ENCODE peak calls at places on chromosomes 11 and 22, in five cellular contexts. One of them, this sample, is unnamed.

GRCh38 chr11:44625759-44626523 is 60.5 kb downstream of the CD82 start:
- DNase-seq in stomach: peak
- DNase-seq in transverse colon: peak
- DNase-seq in SK-N-MC: no peak
- DNase-seq in HL-60: peak
- DNase-seq in this sample: no peak

GRCh38 chr22:46914916-46915894 is 152.8 kb downstream of the TBC1D22A start:
- DNase-seq in stomach: no peak
- DNase-seq in transverse colon: no peak
- DNase-seq in SK-N-MC: no peak
- DNase-seq in HL-60: no peak
- DNase-seq in this sample: peak

GRCh38 chr11:100328626-100329340 is 358.3 kb upstream of the ARHGAP42 start:
- DNase-seq in stomach: no peak
- DNase-seq in transverse colon: no peak
- DNase-seq in SK-N-MC: no peak
- DNase-seq in HL-60: no peak
- DNase-seq in this sample: no peak

GRCh38 chr11:75270896-75271415 is 30.4 kb downstream of the TPBGL start:
- DNase-seq in stomach: no peak
- DNase-seq in transverse colon: peak
- DNase-seq in SK-N-MC: no peak
- DNase-seq in HL-60: no peak
- DNase-seq in this sample: no peak

GRCh38 chr11:10038916-10039315 is 255.1 kb downstream of the SBF2 start:
- DNase-seq in stomach: no peak
- DNase-seq in transverse colon: no peak
- DNase-seq in SK-N-MC: no peak
- DNase-seq in HL-60: peak
- DNase-seq in this sample: no peak

GRCh38 chr11:134034496-134035381 is 34.1 kb upstream of the JAM3 start:
- DNase-seq in stomach: peak
- DNase-seq in transverse colon: no peak
- DNase-seq in SK-N-MC: no peak
- DNase-seq in HL-60: no peak
- DNase-seq in this sample: no peak

GRCh38 chr22:22201185-22201924 is 43.2 kb upstream of the VPREB1 start:
- DNase-seq in stomach: peak
- DNase-seq in transverse colon: peak
- DNase-seq in SK-N-MC: no peak
- DNase-seq in HL-60: no peak
- DNase-seq in this sample: no peak

GRCh38 chr22:31753005-31753633 is 700 bp upstream of the DEPDC5 start:
- DNase-seq in stomach: peak
- DNase-seq in transverse colon: peak
- DNase-seq in SK-N-MC: no peak
- DNase-seq in HL-60: peak
- DNase-seq in this sample: no peak

GRCh38 chr11:111923351-111923788 is 4.7 kb downstream of the C11orf52 start:
- DNase-seq in stomach: no peak
- DNase-seq in transverse colon: no peak
- DNase-seq in SK-N-MC: no peak
- DNase-seq in HL-60: no peak
- DNase-seq in this sample: no peak

GRCh38 chr22:39021552-39022250 is 774 bp downstream of the APOBEC3D start:
- DNase-seq in stomach: no peak
- DNase-seq in transverse colon: peak
- DNase-seq in SK-N-MC: no peak
- DNase-seq in HL-60: no peak
- DNase-seq in this sample: no peak

GRCh38 chr11:115676768-115677167 is 172.6 kb upstream of the CADM1 start:
- DNase-seq in stomach: no peak
- DNase-seq in transverse colon: no peak
- DNase-seq in SK-N-MC: no peak
- DNase-seq in HL-60: no peak
- DNase-seq in this sample: no peak

GRCh38 chr22:35894937-35895708 is 133.5 kb downstream of the RBFOX2 start:
- DNase-seq in stomach: no peak
- DNase-seq in transverse colon: peak
- DNase-seq in SK-N-MC: peak
- DNase-seq in HL-60: no peak
- DNase-seq in this sample: no peak

GRCh38 chr11:2576116-2576515 is 123.7 kb downstream of the KCNQ1OT1 start:
- DNase-seq in stomach: no peak
- DNase-seq in transverse colon: peak
- DNase-seq in SK-N-MC: no peak
- DNase-seq in HL-60: no peak
- DNase-seq in this sample: peak

GRCh38 chr11:96061730-96062524 is 138.0 kb upstream of the MTMR2 start:
- DNase-seq in stomach: no peak
- DNase-seq in transverse colon: no peak
- DNase-seq in SK-N-MC: peak
- DNase-seq in HL-60: no peak
- DNase-seq in this sample: no peak

GRCh38 chr11:75275581-75275980 is 35.0 kb downstream of the TPBGL start:
- DNase-seq in stomach: peak
- DNase-seq in transverse colon: peak
- DNase-seq in SK-N-MC: no peak
- DNase-seq in HL-60: peak
- DNase-seq in this sample: no peak

GRCh38 chr11:117187007-117187406 is 8.5 kb downstream of the SIDT2 start:
- DNase-seq in stomach: no peak
- DNase-seq in transverse colon: no peak
- DNase-seq in SK-N-MC: no peak
- DNase-seq in HL-60: no peak
- DNase-seq in this sample: no peak

GRCh38 chr22:27740192-27740748 is 61.3 kb downstream of the MN1 start:
- DNase-seq in stomach: no peak
- DNase-seq in transverse colon: no peak
- DNase-seq in SK-N-MC: no peak
- DNase-seq in HL-60: no peak
- DNase-seq in this sample: no peak

GRCh38 chr11:94272738-94273313 is 31.6 kb upstream of the IZUMO1R start:
- DNase-seq in stomach: no peak
- DNase-seq in transverse colon: no peak
- DNase-seq in SK-N-MC: no peak
- DNase-seq in HL-60: no peak
- DNase-seq in this sample: no peak

GRCh38 chr22:46537946-46538815 is 761 bp upstream of the CELSR1 start:
- DNase-seq in stomach: no peak
- DNase-seq in transverse colon: no peak
- DNase-seq in SK-N-MC: no peak
- DNase-seq in HL-60: no peak
- DNase-seq in this sample: no peak

GRCh38 chr11:66221726-66222236 is 46.7 kb upstream of the RAB1B start:
- DNase-seq in stomach: no peak
- DNase-seq in transverse colon: no peak
- DNase-seq in SK-N-MC: no peak
- DNase-seq in HL-60: no peak
- DNase-seq in this sample: peak

GRCh38 chr22:27223317-27224177 is 566.2 kb downstream of the MIAT start:
- DNase-seq in stomach: no peak
- DNase-seq in transverse colon: no peak
- DNase-seq in SK-N-MC: no peak
- DNase-seq in HL-60: no peak
- DNase-seq in this sample: no peak

GRCh38 chr11:110430267-110431211 is 791 bp downstream of the FDX1 start:
- DNase-seq in stomach: peak
- DNase-seq in transverse colon: peak
- DNase-seq in SK-N-MC: no peak
- DNase-seq in HL-60: no peak
- DNase-seq in this sample: no peak

GRCh38 chr11:109043318-109043717 is 378.4 kb downstream of the DDX10 start:
- DNase-seq in stomach: no peak
- DNase-seq in transverse colon: no peak
- DNase-seq in SK-N-MC: no peak
- DNase-seq in HL-60: no peak
- DNase-seq in this sample: no peak

GRCh38 chr11:47916361-47916841 is 64.0 kb upstream of the PTPRJ start:
- DNase-seq in stomach: peak
- DNase-seq in transverse colon: no peak
- DNase-seq in SK-N-MC: no peak
- DNase-seq in HL-60: no peak
- DNase-seq in this sample: no peak
- TF ChIP-seq POLR2AphosphoS5 in stomach: no peak
- TF ChIP-seq POLR2AphosphoS5 in transverse colon: no peak
- TF ChIP-seq POLR2AphosphoS5 in SK-N-MC: no peak
- TF ChIP-seq POLR2AphosphoS5 in HL-60: no peak
- TF ChIP-seq POLR2AphosphoS5 in this sample: no peak

GRCh38 chr22:19984851-19985811 is 31.5 kb downstream of the ARVCF start:
- DNase-seq in stomach: no peak
- DNase-seq in transverse colon: no peak
- DNase-seq in SK-N-MC: no peak
- DNase-seq in HL-60: no peak
- DNase-seq in this sample: no peak

GRCh38 chr22:19986011-19986409 is 30.6 kb downstream of the ARVCF start:
- DNase-seq in stomach: no peak
- DNase-seq in transverse colon: no peak
- DNase-seq in SK-N-MC: no peak
- DNase-seq in HL-60: no peak
- DNase-seq in this sample: no peak

GRCh38 chr22:19987394-19988306 is 29.0 kb downstream of the ARVCF start:
- DNase-seq in stomach: no peak
- DNase-seq in transverse colon: peak
- DNase-seq in SK-N-MC: no peak
- DNase-seq in HL-60: no peak
- DNase-seq in this sample: no peak

GRCh38 chr22:19988331-19988808 is 28.3 kb downstream of the ARVCF start:
- DNase-seq in stomach: no peak
- DNase-seq in transverse colon: no peak
- DNase-seq in SK-N-MC: no peak
- DNase-seq in HL-60: no peak
- DNase-seq in this sample: no peak

DNA sequence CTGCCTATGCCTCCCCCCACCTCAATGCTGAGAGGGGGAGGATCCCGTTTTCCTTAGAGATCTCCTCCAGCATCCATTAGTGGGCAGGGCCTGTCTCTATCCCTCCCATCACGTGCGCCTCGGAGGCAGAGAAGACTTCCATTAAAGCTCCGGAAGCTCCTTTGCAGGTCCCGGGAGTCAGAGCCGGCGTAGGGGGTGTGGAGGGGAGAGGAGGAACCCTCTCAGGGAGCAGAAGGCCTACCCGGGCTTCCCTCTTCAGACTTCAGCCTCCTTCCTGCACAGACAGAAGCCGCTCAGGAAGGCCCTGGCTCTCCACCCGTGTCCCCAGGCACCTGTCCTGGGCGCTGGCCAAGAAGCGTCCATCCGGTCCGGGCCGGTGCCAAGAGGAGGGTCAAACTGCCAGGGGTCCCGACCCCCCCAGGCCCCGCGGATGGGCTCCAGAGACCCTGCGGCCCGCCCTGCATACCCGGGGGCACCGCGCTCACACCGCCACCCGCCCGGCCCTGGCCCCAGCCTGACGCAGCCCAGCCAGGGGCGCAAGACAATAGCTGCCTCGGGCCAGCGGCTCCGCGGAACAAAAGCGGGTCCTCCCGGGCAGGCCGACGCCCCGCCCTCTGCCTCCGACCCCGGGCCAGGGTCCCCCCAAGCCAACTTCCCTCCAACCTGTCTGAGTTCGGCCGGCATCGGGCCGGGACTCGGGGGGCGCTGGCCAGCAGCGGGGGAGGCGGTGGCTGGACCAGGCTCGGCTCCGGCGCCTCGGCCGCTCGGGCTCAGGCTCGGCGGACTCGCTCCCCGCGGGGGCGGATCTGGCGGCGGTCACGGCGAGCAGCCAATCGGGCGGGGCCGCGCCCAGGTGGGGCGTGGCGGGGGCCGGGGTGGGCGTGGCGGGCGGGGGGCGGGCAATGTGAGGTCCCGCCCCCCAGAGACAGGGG is 29.9 kb downstream of the ARVCF start:
- DNase-seq in stomach: peak
- DNase-seq in transverse colon: peak
- DNase-seq in SK-N-MC: peak
- DNase-seq in HL-60: no peak
- DNase-seq in this sample: no peak
- TF ChIP-seq POLR2AphosphoS5 in stomach: peak
- TF ChIP-seq POLR2AphosphoS5 in transverse colon: peak
- TF ChIP-seq POLR2AphosphoS5 in SK-N-MC: no peak
- TF ChIP-seq POLR2AphosphoS5 in HL-60: no peak
- TF ChIP-seq POLR2AphosphoS5 in this sample: no peak

DNA sequence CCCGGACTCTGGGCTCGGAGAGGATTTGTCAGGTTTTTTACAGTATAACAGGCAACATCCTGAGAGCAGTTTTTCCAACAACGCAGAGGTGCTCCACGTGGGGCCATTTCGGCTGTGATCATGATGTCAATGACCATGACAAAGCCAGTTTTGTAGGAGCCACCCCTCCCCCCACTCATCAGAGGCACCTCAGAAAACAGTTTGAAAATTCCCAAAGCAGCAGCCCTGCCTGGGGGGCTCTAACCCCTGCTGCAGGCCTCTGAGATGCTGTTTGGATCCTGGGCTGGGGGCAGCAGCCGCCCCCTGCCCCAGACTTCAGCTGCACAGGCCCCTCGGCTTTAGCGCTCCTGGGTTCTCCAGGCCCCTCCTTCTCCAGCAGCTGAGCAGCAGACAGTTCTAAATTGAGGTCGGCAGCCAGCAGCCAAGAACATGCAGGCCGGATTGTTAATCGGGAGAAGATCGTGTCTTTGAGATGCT is 19.4 kb downstream of the NFAM1 start:
- DNase-seq in stomach: no peak
- DNase-seq in transverse colon: no peak
- DNase-seq in SK-N-MC: no peak
- DNase-seq in HL-60: no peak
- DNase-seq in this sample: no peak
- TF ChIP-seq POLR2AphosphoS5 in stomach: no peak
- TF ChIP-seq POLR2AphosphoS5 in transverse colon: no peak
- TF ChIP-seq POLR2AphosphoS5 in SK-N-MC: no peak
- TF ChIP-seq POLR2AphosphoS5 in HL-60: no peak
- TF ChIP-seq POLR2AphosphoS5 in this sample: no peak

DNA sequence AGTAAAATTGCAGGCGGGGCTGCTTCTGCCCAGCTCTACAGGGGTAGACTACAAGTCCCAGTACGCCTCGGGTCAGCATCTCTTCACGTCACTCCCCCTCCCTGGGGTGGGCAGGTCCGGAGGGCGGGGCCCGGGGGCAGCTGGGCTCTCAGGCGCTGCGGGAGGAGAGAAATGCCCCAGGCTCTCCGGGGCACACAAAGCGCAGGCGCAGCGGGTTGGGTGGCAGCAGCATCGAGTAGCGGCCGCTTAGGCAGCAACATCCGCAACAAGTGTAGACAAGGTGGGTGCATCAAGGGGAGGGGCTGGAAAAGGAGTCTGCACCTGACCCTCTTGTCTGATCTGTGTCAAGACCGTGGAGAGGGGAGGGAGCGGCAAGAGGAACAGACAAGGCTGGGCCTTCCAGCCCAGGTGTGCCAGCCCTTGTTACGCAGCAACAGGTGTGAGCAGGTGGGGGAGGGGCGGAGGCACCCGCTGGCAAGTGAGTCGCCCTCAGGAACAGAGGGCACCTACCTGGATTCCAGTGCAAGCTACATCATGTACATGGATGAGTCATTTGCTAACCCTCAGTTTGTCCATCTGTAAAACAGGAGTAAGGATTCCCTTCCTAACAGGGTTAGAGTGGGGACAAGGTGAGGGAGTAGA is 1.2 kb downstream of the PLEKHB1 start:
- DNase-seq in stomach: peak
- DNase-seq in transverse colon: peak
- DNase-seq in SK-N-MC: no peak
- DNase-seq in HL-60: peak
- DNase-seq in this sample: peak
- TF ChIP-seq POLR2AphosphoS5 in stomach: no peak
- TF ChIP-seq POLR2AphosphoS5 in transverse colon: no peak
- TF ChIP-seq POLR2AphosphoS5 in SK-N-MC: no peak
- TF ChIP-seq POLR2AphosphoS5 in HL-60: no peak
- TF ChIP-seq POLR2AphosphoS5 in this sample: no peak

GRCh38 chr11:113084297-113084696 is 123.1 kb downstream of the NCAM1 start:
- DNase-seq in stomach: no peak
- DNase-seq in transverse colon: no peak
- DNase-seq in SK-N-MC: no peak
- DNase-seq in HL-60: no peak
- DNase-seq in this sample: no peak
- TF ChIP-seq POLR2AphosphoS5 in stomach: no peak
- TF ChIP-seq POLR2AphosphoS5 in transverse colon: no peak
- TF ChIP-seq POLR2AphosphoS5 in SK-N-MC: no peak
- TF ChIP-seq POLR2AphosphoS5 in HL-60: no peak
- TF ChIP-seq POLR2AphosphoS5 in this sample: no peak